ENCODE peak calls at places on chromosomes 3 and 15, in nine cellular contexts. One of them, this sample, is unnamed.

GRCh38 chr3:179088306-179088705 is 16.7 kb upstream of the ZMAT3 start:
- DNase-seq in EH: peak; percentile 8
- DNase-seq in HTR-8/SVneo: no peak
- DNase-seq in T follicular helper cell: no peak
- DNase-seq in M059J: peak; percentile 35
- DNase-seq in psoas muscle: no peak
- DNase-seq in activated T-cell treated with anti-CD3 and anti-CD28 coated beads for 24 hours: no peak
- DNase-seq in CD8-positive, alpha-beta memory T cell: no peak
- DNase-seq in T-helper 1 cell: no peak
- DNase-seq in this sample: no peak

GRCh38 chr3:101853465-101853864 is 4.2 kb downstream of the NFKBIZ start:
- DNase-seq in EH: peak; percentile 10
- DNase-seq in HTR-8/SVneo: no peak
- DNase-seq in T follicular helper cell: no peak
- DNase-seq in M059J: no peak
- DNase-seq in psoas muscle: no peak
- DNase-seq in activated T-cell treated with anti-CD3 and anti-CD28 coated beads for 24 hours: no peak
- DNase-seq in CD8-positive, alpha-beta memory T cell: no peak
- DNase-seq in T-helper 1 cell: no peak
- DNase-seq in this sample: no peak

GRCh38 chr3:71039332-71039731 is 544.2 kb downstream of the FOXP1 start:
- DNase-seq in EH: no peak
- DNase-seq in HTR-8/SVneo: no peak
- DNase-seq in T follicular helper cell: no peak
- DNase-seq in M059J: no peak
- DNase-seq in psoas muscle: no peak
- DNase-seq in activated T-cell treated with anti-CD3 and anti-CD28 coated beads for 24 hours: no peak
- DNase-seq in CD8-positive, alpha-beta memory T cell: no peak
- DNase-seq in T-helper 1 cell: no peak
- DNase-seq in this sample: no peak

GRCh38 chr15:84797212-84797611 is 19.9 kb upstream of the ALPK3 start:
- DNase-seq in EH: peak; percentile 78
- DNase-seq in HTR-8/SVneo: no peak
- DNase-seq in T follicular helper cell: no peak
- DNase-seq in M059J: peak; percentile 37
- DNase-seq in psoas muscle: no peak
- DNase-seq in activated T-cell treated with anti-CD3 and anti-CD28 coated beads for 24 hours: no peak
- DNase-seq in CD8-positive, alpha-beta memory T cell: no peak
- DNase-seq in T-helper 1 cell: no peak
- DNase-seq in this sample: no peak

GRCh38 chr3:14319654-14320182 is 82.7 kb upstream of the SLC6A6 start:
- DNase-seq in EH: peak; percentile 79
- DNase-seq in HTR-8/SVneo: peak; percentile 82
- DNase-seq in T follicular helper cell: no peak
- DNase-seq in M059J: peak; percentile 63
- DNase-seq in psoas muscle: no peak
- DNase-seq in activated T-cell treated with anti-CD3 and anti-CD28 coated beads for 24 hours: no peak
- DNase-seq in CD8-positive, alpha-beta memory T cell: no peak
- DNase-seq in T-helper 1 cell: no peak
- DNase-seq in this sample: no peak

GRCh38 chr3:100561459-100562158 is 47.8 kb upstream of the ADGRG7 start:
- DNase-seq in EH: peak; percentile 70
- DNase-seq in HTR-8/SVneo: no peak
- DNase-seq in T follicular helper cell: no peak
- DNase-seq in M059J: peak; percentile 56
- DNase-seq in psoas muscle: no peak
- DNase-seq in activated T-cell treated with anti-CD3 and anti-CD28 coated beads for 24 hours: no peak
- DNase-seq in CD8-positive, alpha-beta memory T cell: no peak
- DNase-seq in T-helper 1 cell: no peak
- DNase-seq in this sample: no peak

GRCh38 chr15:71716990-71717389 is 93.4 kb upstream of the NR2E3 start:
- DNase-seq in EH: peak; percentile 60
- DNase-seq in HTR-8/SVneo: no peak
- DNase-seq in T follicular helper cell: no peak
- DNase-seq in M059J: peak; percentile 37
- DNase-seq in psoas muscle: no peak
- DNase-seq in activated T-cell treated with anti-CD3 and anti-CD28 coated beads for 24 hours: no peak
- DNase-seq in CD8-positive, alpha-beta memory T cell: no peak
- DNase-seq in T-helper 1 cell: no peak
- DNase-seq in this sample: no peak

GRCh38 chr3:55804170-55805095 is 317.3 kb upstream of the WNT5A start:
- DNase-seq in EH: no peak
- DNase-seq in HTR-8/SVneo: no peak
- DNase-seq in T follicular helper cell: no peak
- DNase-seq in M059J: no peak
- DNase-seq in psoas muscle: no peak
- DNase-seq in activated T-cell treated with anti-CD3 and anti-CD28 coated beads for 24 hours: no peak
- DNase-seq in CD8-positive, alpha-beta memory T cell: no peak
- DNase-seq in T-helper 1 cell: no peak
- DNase-seq in this sample: no peak

GRCh38 chr15:101407439-101407838 is 82.1 kb downstream of the PCSK6 start:
- DNase-seq in EH: no peak
- DNase-seq in HTR-8/SVneo: no peak
- DNase-seq in T follicular helper cell: no peak
- DNase-seq in M059J: no peak
- DNase-seq in psoas muscle: no peak
- DNase-seq in activated T-cell treated with anti-CD3 and anti-CD28 coated beads for 24 hours: no peak
- DNase-seq in CD8-positive, alpha-beta memory T cell: no peak
- DNase-seq in T-helper 1 cell: no peak
- DNase-seq in this sample: no peak

GRCh38 chr15:74053941-74054529 is 28.3 kb downstream of the GOLGA6A start:
- DNase-seq in EH: peak; percentile 69
- DNase-seq in HTR-8/SVneo: peak; percentile 61
- DNase-seq in T follicular helper cell: peak; percentile 52
- DNase-seq in M059J: peak; percentile 43
- DNase-seq in psoas muscle: peak; percentile 82
- DNase-seq in activated T-cell treated with anti-CD3 and anti-CD28 coated beads for 24 hours: peak; percentile 54
- DNase-seq in CD8-positive, alpha-beta memory T cell: peak; percentile 39
- DNase-seq in T-helper 1 cell: peak; percentile 53
- DNase-seq in this sample: peak; percentile 58

GRCh38 chr3:3201584-3201983 is 22.1 kb upstream of the CRBN start:
- DNase-seq in EH: no peak
- DNase-seq in HTR-8/SVneo: no peak
- DNase-seq in T follicular helper cell: no peak
- DNase-seq in M059J: no peak
- DNase-seq in psoas muscle: no peak
- DNase-seq in activated T-cell treated with anti-CD3 and anti-CD28 coated beads for 24 hours: no peak
- DNase-seq in CD8-positive, alpha-beta memory T cell: no peak
- DNase-seq in T-helper 1 cell: no peak
- DNase-seq in this sample: no peak

GRCh38 chr3:52281980-52282801 is 3.7 kb upstream of the WDR82 start:
- DNase-seq in EH: peak; percentile 44
- DNase-seq in HTR-8/SVneo: no peak
- DNase-seq in T follicular helper cell: peak; percentile 18
- DNase-seq in M059J: peak; percentile 46
- DNase-seq in psoas muscle: no peak
- DNase-seq in activated T-cell treated with anti-CD3 and anti-CD28 coated beads for 24 hours: no peak
- DNase-seq in CD8-positive, alpha-beta memory T cell: peak; percentile 30
- DNase-seq in T-helper 1 cell: no peak
- DNase-seq in this sample: peak; percentile 33

GRCh38 chr15:33963831-33964664 is 4.2 kb upstream of the CHRM5 start:
- DNase-seq in EH: peak; percentile 54
- DNase-seq in HTR-8/SVneo: peak; percentile 13
- DNase-seq in T follicular helper cell: no peak
- DNase-seq in M059J: peak; percentile 38
- DNase-seq in psoas muscle: no peak
- DNase-seq in activated T-cell treated with anti-CD3 and anti-CD28 coated beads for 24 hours: no peak
- DNase-seq in CD8-positive, alpha-beta memory T cell: no peak
- DNase-seq in T-helper 1 cell: no peak
- DNase-seq in this sample: no peak